ENCODE peak calls at places on chromosome 20, in four cellular contexts. D is HCT116, F is K562, P is HepG2. L is an unnamed sample.
A peak's percentile ranks its signal among the peaks of the same experiment; 100 is the strongest.

GRCh38 chr20:33672426-33673114 is 1.7 kb downstream of the NECAB3 start:
- DNase-seq in P (no peak), D (no peak), F (peak; percentile 76), L (no peak)

GRCh38 chr20:10316582-10316981 is 98.0 kb downstream of the SNAP25 start:
- DNase-seq in F (peak; percentile 42), D (peak; percentile 22), P (peak; percentile 78), L (peak; percentile 9)

GRCh38 chr20:9323622-9324021 is 190.8 kb upstream of the LAMP5 start:
- DNase-seq in P (peak; percentile 29), D (peak; percentile 7), F (peak; percentile 4), L (no peak)

GRCh38 chr20:49278817-49279676 is 1.2 kb upstream of the ZNFX1 start:
- DNase-seq in P (peak; percentile 52), F (peak; percentile 45), D (no peak), L (no peak)

GRCh38 chr20:33575302-33575701 is 85.4 kb downstream of the CBFA2T2 start:
- DNase-seq in F (no peak), D (no peak), P (no peak), L (no peak)

GRCh38 chr20:50957276-50957675 is 1.1 kb downstream of the DPM1 start:
- DNase-seq in P (no peak), F (no peak), D (no peak), L (no peak)

GRCh38 chr20:3813758-3814581 is 6.4 kb upstream of the AP5S1 start:
- DNase-seq in F (no peak), D (no peak), P (no peak), L (no peak)

GRCh38 chr20:24951536-24952047 is 2.5 kb downstream of the CST7 start:
- DNase-seq in D (no peak), F (no peak), P (no peak), L (no peak)

DNA sequence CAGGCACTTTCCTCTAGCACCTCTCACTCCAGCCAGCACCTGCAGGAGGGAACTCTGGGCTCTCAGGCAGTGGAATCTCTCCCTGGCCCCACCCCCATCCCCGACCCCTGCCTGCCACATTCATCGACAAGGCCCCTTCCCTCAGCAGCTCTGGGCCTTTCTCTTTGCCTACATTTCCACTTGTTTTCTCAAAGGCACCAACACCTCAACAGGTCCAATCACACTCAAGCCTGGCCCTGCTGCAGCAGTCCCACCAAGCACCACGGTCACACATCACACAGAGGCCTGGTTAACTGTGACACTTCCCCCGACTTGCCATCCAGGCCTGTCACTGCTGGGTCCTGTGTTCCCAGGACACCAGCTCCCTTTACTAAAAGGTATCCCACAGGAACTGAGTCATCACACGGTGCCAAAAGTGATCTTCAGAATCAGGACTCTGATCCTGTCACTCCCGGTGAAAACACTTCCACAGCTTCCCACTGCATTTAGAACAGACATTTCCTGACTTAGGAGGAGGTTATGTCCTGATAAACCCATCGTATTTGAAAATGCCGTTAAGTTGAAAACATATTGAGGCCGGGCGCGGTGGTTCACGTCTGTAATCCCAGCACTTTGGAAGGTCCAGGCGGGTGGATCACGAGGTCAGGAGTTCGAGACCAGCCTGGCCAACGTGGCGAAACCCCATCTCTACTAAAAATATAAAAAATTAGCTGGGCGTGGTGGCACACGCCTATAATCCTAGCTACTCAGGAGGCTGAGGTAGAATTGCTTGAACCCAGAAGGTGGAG is 54.9 kb downstream of the MYH7B start:
- DNase-seq in F (no peak), P (no peak), D (no peak), L (no peak)
- TF ChIP-seq REST in F (no peak), P (no peak), D (no peak), L (no peak)

GRCh38 chr20:47791084-47791599 is 5.9 kb upstream of the SULF2 start:
- DNase-seq in D (no peak), P (no peak), F (no peak), L (no peak)

GRCh38 chr20:47789081-47789998 is 4.1 kb upstream of the SULF2 start:
- DNase-seq in D (no peak), F (no peak), P (no peak), L (no peak)

GRCh38 chr20:47792021-47792618 is 6.8 kb upstream of the SULF2 start:
- DNase-seq in P (no peak), D (no peak), F (no peak), L (no peak)

GRCh38 chr20:47788741-47789080 is 3.4 kb upstream of the SULF2 start:
- DNase-seq in F (no peak), D (no peak), P (no peak), L (no peak)

DNA sequence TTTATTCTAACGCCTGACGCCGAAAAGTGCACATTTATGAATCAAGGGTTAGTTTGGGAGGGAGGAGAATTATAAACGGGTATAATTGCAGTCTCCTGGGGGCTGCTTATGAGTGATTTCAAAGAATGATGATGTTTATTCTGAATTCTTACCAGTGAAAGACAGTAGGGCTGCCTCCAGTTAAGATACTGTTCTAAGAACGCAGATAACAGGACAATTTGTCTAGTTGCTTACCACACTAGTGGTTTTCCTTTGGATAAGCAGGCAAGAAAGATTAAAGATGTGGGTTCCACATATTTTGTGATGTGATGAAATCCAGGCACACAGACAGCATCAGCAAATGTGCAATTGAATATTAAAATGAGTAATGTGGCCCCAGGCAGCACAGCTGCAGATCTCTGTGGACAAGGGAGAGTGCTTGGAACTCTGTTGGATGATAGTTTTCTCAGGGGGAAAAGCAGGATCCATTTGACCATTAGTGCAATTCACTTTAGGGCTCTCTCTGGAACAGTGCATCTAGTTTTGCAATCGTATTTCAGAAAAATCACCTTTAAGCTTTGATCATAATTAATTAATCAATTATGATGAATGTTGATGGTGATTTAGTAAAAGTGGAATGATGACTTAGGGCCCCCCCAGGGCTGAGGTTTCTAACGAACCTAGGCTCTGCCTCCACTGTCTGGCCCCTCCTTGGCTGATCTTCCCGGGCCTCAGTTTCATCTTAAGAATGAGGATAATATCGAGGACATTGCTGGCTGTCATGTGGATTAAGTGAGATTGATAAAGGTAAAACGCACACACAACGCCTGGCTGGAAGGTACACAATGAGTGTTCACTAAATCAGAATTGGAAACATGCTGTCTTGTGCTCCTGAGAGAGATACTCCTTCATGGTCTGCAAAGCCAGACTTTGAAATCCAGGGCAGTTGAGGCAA is 5.0 kb upstream of the SULF2 start:
- DNase-seq in P (no peak), F (no peak), D (no peak), L (no peak)
- TF ChIP-seq POLR2A in P (no peak), F (no peak), D (no peak), L (no peak)

DNA sequence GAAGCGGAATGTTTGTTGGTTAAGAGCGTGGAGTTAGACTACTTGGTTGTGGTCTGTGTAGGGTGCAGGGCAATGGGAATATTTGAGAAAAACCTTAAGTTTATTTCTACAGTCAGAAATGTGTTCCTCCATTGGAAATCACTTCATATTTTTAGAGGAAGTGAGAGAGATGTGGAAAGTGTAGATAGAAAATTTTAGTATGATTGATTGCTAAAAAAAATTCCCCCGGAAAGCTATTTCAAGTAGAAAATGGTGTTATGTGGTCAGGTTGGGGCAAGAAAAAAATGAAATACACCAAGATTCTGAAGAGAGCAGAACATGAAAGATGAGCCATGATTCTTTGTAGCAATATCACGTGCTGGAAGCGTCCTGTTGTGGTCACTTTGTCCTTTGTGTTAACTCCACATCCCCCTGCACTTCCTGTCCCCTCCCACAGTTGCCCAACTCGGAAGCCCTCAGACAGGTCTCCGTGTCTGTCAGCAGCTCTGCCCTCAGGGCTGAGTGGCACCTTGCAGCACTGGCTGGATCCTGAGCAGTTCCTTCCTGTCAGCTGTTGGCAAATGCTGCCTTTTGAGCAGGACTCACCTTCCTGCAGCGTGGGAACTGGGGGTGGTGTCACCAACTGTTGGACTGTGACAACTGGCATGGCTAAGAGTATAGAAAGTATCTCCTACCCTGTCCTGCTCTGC is 137.5 kb upstream of the SLC24A3 start:
- DNase-seq in F (no peak), P (no peak), D (no peak), L (peak; percentile 88)
- TF ChIP-seq ZNF274 in F (no peak), P (no peak), D (no peak), L (no peak)

GRCh38 chr20:44183282-44183681 is 3.7 kb downstream of the JPH2 start:
- DNase-seq in D (no peak), P (no peak), F (no peak), L (no peak)
- TF ChIP-seq REST in D (no peak), P (no peak), F (no peak), L (no peak)

GRCh38 chr20:45902199-45902701 is 9.7 kb downstream of the PLTP start:
- DNase-seq in P (no peak), F (no peak), D (no peak), L (no peak)

GRCh38 chr20:45908086-45908485 is 3.9 kb downstream of the PLTP start:
- DNase-seq in F (no peak), P (no peak), D (no peak), L (no peak)

GRCh38 chr20:45907219-45907948 is 4.6 kb downstream of the PLTP start:
- DNase-seq in P (no peak), F (no peak), D (no peak), L (no peak)

GRCh38 chr20:45904583-45905504 is 7.1 kb downstream of the PLTP start:
- DNase-seq in F (no peak), D (no peak), P (no peak), L (no peak)

GRCh38 chr20:45905505-45906079 is 6.4 kb downstream of the PLTP start:
- DNase-seq in P (peak; percentile 87), F (no peak), D (peak; percentile 48), L (no peak)
- TF ChIP-seq POLR2A in P (peak; percentile 59), F (no peak), D (no peak), L (no peak)

GRCh38 chr20:32203556-32204484 is 3.7 kb downstream of the PLAGL2 start:
- DNase-seq in P (no peak), D (no peak), F (peak; percentile 16), L (no peak)
- TF ChIP-seq ZNF274 in P (no peak), D (no peak), F (no peak), L (no peak)

DNA sequence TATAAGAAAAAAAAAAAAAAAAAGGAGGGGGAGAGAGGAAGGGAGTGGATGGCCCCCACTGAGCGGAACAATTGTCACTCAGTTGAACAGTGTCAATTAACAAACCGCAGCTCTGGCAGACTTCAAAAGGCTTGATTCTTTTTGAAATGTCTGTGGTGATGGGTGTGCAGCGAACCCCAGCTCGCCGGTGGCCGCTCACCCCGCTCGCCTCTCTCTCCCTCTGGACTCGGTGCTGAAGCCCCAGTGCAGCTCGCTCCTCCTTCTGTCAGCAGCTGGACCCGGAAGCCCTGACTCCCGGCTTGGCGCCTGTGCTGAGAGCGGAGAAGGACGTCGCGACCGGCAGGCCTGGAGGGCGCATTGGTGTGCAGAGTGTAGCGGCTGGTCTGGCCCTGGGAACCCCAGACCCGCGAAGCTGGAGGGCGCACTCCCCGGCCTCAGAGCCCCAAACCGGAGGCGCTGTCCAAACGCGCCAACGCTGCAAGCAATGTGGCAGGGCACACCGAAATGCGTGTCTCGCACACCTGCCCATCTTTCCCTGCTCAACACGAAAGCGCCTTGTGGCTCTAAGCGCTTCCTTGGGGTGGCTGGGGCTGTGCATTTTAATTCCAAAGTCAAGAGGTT is 3.4 kb downstream of the LINC00237 start:
- DNase-seq in F (no peak), D (no peak), P (no peak), L (no peak)
- TF ChIP-seq REST in F (no peak), D (no peak), P (no peak), L (peak; percentile 62)

L was measured in GM12878.